ENCODE peak calls at places on chromosomes 1 and 21, in five cellular contexts. V is stomach, M is uterus, Z is endothelial cell of umbilical vein, H is transverse colon. G is an unnamed sample.

GRCh38 chr1:153113416-153113815 is at the start of gene SPRR2F:
- DNase-seq in V (no peak), M (no peak), Z (no peak), H (no peak), G (no peak)

GRCh38 chr1:40477680-40478057 is 579 bp downstream of the ZFP69 start:
- DNase-seq in V (no peak), M (peak; percentile 16), Z (peak; percentile 9), H (peak; percentile 11), G (no peak)

GRCh38 chr1:207050428-207050767 is 610 bp downstream of the YOD1 start:
- DNase-seq in V (no peak), M (peak; percentile 30), Z (no peak), H (no peak), G (no peak)

GRCh38 chr1:206128192-206128591 is 11.0 kb upstream of the AVPR1B start:
- DNase-seq in V (no peak), M (no peak), Z (peak; percentile 20), H (no peak), G (no peak)

GRCh38 chr1:65310078-65310587 is 790 bp downstream of the DNAJC6 start:
- DNase-seq in V (no peak), M (no peak), Z (no peak), H (peak; percentile 9), G (no peak)

GRCh38 chr1:84379781-84380180 is 18.5 kb upstream of the DNASE2B start:
- DNase-seq in V (no peak), M (no peak), Z (no peak), H (no peak), G (no peak)

GRCh38 chr1:69911301-69911801 is 294.0 kb downstream of the LRRC40 start:
- DNase-seq in V (no peak), M (no peak), Z (peak; percentile 80), H (no peak), G (no peak)

GRCh38 chr1:14140800-14141526 is 441.0 kb downstream of the PRDM2 start:
- DNase-seq in V (no peak), M (no peak), Z (no peak), H (no peak), G (peak; percentile 58)

GRCh38 chr1:228274452-228275153 is 66.8 kb downstream of the OBSCN start:
- DNase-seq in V (no peak), M (peak; percentile 13), Z (no peak), H (no peak), G (no peak)

GRCh38 chr1:199122532-199123311 is 483.9 kb downstream of the PTPRC start:
- DNase-seq in V (no peak), M (no peak), Z (no peak), H (no peak), G (no peak)

GRCh38 chr21:41876928-41877652 is 2.1 kb downstream of the PRDM15 start:
- DNase-seq in V (no peak), M (no peak), Z (no peak), H (no peak), G (no peak)

GRCh38 chr21:45032332-45032731 is 42.0 kb upstream of the ADARB1 start:
- DNase-seq in V (no peak), M (no peak), Z (no peak), H (no peak), G (peak; percentile 50)

GRCh38 chr1:196557797-196558196 is 50.4 kb downstream of the KCNT2 start:
- DNase-seq in V (no peak), M (no peak), Z (peak; percentile 13), H (no peak), G (no peak)

GRCh38 chr1:40939320-40940059 is 40.0 kb upstream of the CTPS1 start:
- DNase-seq in V (no peak), M (no peak), Z (no peak), H (peak; percentile 17), G (peak; percentile 51)

GRCh38 chr1:151968058-151968457 is 25.6 kb downstream of the S100A10 start:
- DNase-seq in V (peak; percentile 44), M (no peak), Z (peak; percentile 56), H (peak; percentile 55), G (no peak)

GRCh38 chr1:181778630-181779285 is 282.8 kb downstream of the ZNF648 start:
- DNase-seq in V (no peak), M (no peak), Z (no peak), H (no peak), G (no peak)

GRCh38 chr1:9340172-9340854 is 47.6 kb downstream of the SPSB1 start:
- DNase-seq in V (no peak), M (no peak), Z (peak; percentile 29), H (no peak), G (peak; percentile 53)

GRCh38 chr1:24149854-24150227 is 6.9 kb upstream of the IL22RA1 start:
- DNase-seq in V (peak; percentile 58), M (no peak), Z (peak; percentile 45), H (peak; percentile 74), G (no peak)

GRCh38 chr21:43331111-43331961 is 95.6 kb downstream of the SIK1 start:
- DNase-seq in V (no peak), M (no peak), Z (no peak), H (no peak), G (no peak)

GRCh38 chr1:221741364-221741970 is 422 bp downstream of the DUSP10 start:
- DNase-seq in V (no peak), M (peak; percentile 39), Z (peak; percentile 43), H (peak; percentile 23), G (peak; percentile 18)

GRCh38 chr1:72535470-72535869 is 253.1 kb upstream of the NEGR1 start:
- DNase-seq in V (no peak), M (no peak), Z (no peak), H (no peak), G (no peak)

GRCh38 chr1:150288822-150289221 is 4.8 kb upstream of the MRPS21 start:
- DNase-seq in V (no peak), M (no peak), Z (no peak), H (no peak), G (no peak)

GRCh38 chr1:193321242-193321842 is 134.9 kb upstream of the B3GALT2 start:
- DNase-seq in V (no peak), M (no peak), Z (no peak), H (no peak), G (no peak)

GRCh38 chr1:10544239-10544638 is 69.5 kb downstream of the PEX14 start:
- DNase-seq in V (no peak), M (no peak), Z (no peak), H (no peak), G (no peak)

GRCh38 chr1:246001142-246001812 is 505.8 kb downstream of the SMYD3 start:
- DNase-seq in V (no peak), M (no peak), Z (no peak), H (no peak), G (no peak)

GRCh38 chr1:232533328-232533727 is 96.6 kb downstream of the SIPA1L2 start:
- DNase-seq in V (no peak), M (no peak), Z (no peak), H (no peak), G (no peak)

GRCh38 chr1:109488201-109488600 is 4.5 kb downstream of the ATXN7L2 start:
- DNase-seq in V (no peak), M (no peak), Z (no peak), H (no peak), G (no peak)

GRCh38 chr1:1324524-1325287 is at the start of the genes CPTP and INTS11:
- DNase-seq in V (peak; percentile 95), M (peak; percentile 92), Z (peak; percentile 89), H (peak; percentile 97), G (peak; percentile 97)
- TF ChIP-seq POLR2A in V (no peak), M (peak; percentile 32), Z (peak; percentile 81), H (peak; percentile 87), G (peak; percentile 70)

GRCh38 chr1:16392740-16393139 is 25.7 kb downstream of the SZRD1 start:
- DNase-seq in V (no peak), M (no peak), Z (no peak), H (no peak), G (no peak)
- H3K4me1 ChIP-seq in V (peaks cover 70% of the 10 kb centered on the region), M (peaks cover 14% of the 10 kb centered on the region), Z (peaks cover 13% of the 10 kb centered on the region), H (peaks cover 28% of the 10 kb centered on the region), G (peaks cover 6% of the 10 kb centered on the region)

GRCh38 chr1:240201931-240202330 is 110.2 kb downstream of the FMN2 start:
- DNase-seq in V (no peak), M (no peak), Z (no peak), H (no peak), G (no peak)

GRCh38 chr1:240194120-240194519 is 102.4 kb downstream of the FMN2 start:
- DNase-seq in V (no peak), M (peak; percentile 72), Z (no peak), H (peak; percentile 21), G (peak; percentile 21)

DNA sequence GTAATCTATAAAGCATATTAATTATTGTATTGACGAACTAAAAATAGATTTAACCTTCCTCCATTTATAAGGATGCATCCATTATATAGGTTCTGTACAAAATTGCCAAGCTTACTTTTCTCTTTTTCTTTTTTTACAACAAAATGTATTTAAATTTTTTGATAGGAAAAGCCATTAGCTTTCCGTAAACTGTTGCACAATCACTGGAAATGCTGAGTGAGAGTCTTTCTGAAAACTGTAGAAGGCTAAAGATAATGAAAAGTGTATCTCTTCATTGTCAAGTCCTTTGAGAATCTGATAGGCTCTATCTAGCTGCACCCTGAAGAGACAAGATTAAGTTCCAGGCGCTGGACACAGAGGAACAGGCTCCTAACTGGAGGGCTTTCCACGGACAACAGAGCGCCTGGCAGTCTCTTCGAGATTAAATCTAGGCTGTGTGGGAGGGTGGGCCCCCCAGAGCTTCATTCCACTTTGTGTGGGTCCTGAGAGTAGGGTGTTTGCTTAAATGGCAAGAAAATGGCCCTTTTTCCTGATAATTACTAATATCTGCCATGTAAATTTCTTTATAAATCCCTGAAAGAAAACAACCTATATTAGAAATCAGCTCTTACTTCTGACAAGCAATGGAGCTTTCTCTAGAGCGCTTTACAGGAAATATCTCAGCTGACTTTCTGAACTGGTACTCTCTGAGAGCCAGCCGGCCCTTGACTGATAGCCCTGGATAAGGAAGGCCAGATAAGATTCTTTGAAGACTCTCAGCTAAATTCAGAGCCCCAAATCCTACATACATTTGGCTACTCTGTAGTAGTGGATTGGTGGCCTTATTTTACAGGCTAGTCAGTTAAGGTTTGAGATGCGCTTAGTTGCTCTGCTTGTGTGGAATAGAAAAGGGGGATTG is 108.3 kb downstream of the FMN2 start:
- DNase-seq in V (no peak), M (no peak), Z (no peak), H (no peak), G (no peak)
- TF ChIP-seq CTCF in V (no peak), M (no peak), Z (no peak), H (no peak), G (no peak)

GRCh38 chr1:27342391-27342777 is 562 bp downstream of the SYTL1 start:
- DNase-seq in V (no peak), M (no peak), Z (no peak), H (no peak), G (no peak)
- TF ChIP-seq POLR2A in V (no peak), M (no peak), Z (no peak), H (no peak), G (no peak)

DNA sequence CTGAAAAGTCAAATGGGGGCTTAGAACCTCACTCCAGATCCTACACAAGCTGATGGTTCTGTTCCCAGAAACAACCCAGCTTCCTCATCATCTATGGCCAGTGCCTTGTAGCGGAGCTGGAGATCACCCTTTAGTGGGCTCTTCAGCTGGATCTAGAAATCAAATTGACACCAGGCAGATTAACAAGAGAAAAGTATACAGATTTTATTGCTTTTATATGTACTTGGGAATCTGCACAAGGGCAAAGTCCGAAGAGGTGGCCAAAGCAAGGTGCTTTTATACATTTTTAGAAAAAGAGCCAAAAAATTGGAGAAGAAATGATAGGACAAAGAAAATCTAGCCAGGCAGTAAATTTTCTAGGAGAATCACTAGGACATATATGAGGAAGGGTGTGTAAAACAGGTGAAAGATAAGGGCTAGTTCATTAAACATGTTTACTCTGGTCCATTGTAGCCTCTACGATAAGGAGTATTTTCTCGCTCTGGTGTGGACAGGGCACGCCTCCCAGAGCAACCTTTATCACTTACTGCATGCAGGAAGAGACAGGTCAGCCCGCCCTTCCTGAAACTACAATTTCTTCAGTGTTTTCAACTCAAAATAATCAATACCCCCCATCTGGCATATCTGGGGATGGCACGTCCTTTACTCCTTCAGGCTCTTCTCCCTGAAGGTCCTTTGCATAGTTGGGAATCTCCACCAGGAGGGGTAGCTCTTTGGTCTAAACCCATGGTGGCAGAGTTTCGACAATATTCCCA is 14.0 kb upstream of the LGALS8 start:
- DNase-seq in V (peak; percentile 37), M (no peak), Z (no peak), H (peak; percentile 25), G (no peak)
- H3K4me1 ChIP-seq in V (peaks cover 49% of the 10 kb centered on the region), M (no peaks in the 10 kb centered on the region), Z (no peaks in the 10 kb centered on the region), H (peaks cover 12% of the 10 kb centered on the region), G (peaks cover 2% of the 10 kb centered on the region)

G was measured in ovary.